ENCODE peak calls at places on chromosome 20, in seven cellular contexts. M, L, F, V, N, R and O are unnamed samples.
A peak's percentile ranks its signal among the peaks of the same experiment; 100 is the strongest.

GRCh38 chr20:46027245-46027853 is 1.7 kb upstream of the SLC12A5 start:
- DNase-seq in V (peak; percentile 47), R (no peak), N (peak; percentile 48), F (no peak), L (no peak), M (peak; percentile 93), O (no peak)

GRCh38 chr20:34951252-34951651 is 4.4 kb downstream of the GSS start:
- DNase-seq in N (no peak), M (no peak), F (no peak), L (no peak), V (no peak), R (no peak), O (no peak)

GRCh38 chr20:7851031-7851490 is 89.2 kb downstream of the HAO1 start:
- DNase-seq in N (no peak), L (no peak), M (no peak), V (peak; percentile 26), R (no peak), F (no peak), O (no peak)

GRCh38 chr20:61350500-61351250 is 98.6 kb downstream of the CDH4 start:
- DNase-seq in L (no peak), M (no peak), F (no peak), R (no peak), N (no peak), V (no peak), O (no peak)

GRCh38 chr20:58714923-58715708 is 22.5 kb downstream of the NPEPL1 start:
- DNase-seq in R (no peak), V (no peak), N (no peak), F (peak; percentile 61), L (peak; percentile 3), M (no peak), O (no peak)

GRCh38 chr20:62967149-62967501 is 14.6 kb downstream of the SLC17A9 start:
- DNase-seq in R (no peak), F (peak; percentile 38), V (no peak), N (no peak), M (no peak), L (no peak), O (no peak)

GRCh38 chr20:24936526-24937407 is 12.3 kb upstream of the CST7 start:
- DNase-seq in L (no peak), M (no peak), N (no peak), R (no peak), V (no peak), F (no peak), O (no peak)

GRCh38 chr20:15555913-15556312 is 1017.3 kb downstream of the KIF16B start:
- DNase-seq in R (no peak), F (no peak), L (no peak), M (no peak), N (no peak), V (no peak), O (no peak)

GRCh38 chr20:19291024-19291817 is 78.8 kb downstream of the SLC24A3 start:
- DNase-seq in V (no peak), R (no peak), M (no peak), F (no peak), N (no peak), L (no peak), O (no peak)

GRCh38 chr20:5786930-5787826 is 37.0 kb downstream of the SHLD1 start:
- DNase-seq in V (peak; percentile 62), M (no peak), F (no peak), N (peak; percentile 35), R (no peak), L (no peak), O (no peak)

GRCh38 chr20:29873946-29874345 is 1383.5 kb upstream of the DEFB115 start:
- DNase-seq in R (no peak), L (peak; percentile 76), V (peak; percentile 51), N (peak; percentile 27), F (peak; percentile 94), M (peak; percentile 82), O (peak; percentile 29)

GRCh38 chr20:10978713-10979112 is 304.9 kb upstream of the JAG1 start:
- DNase-seq in R (no peak), M (no peak), L (no peak), F (no peak), V (no peak), N (no peak), O (no peak)

GRCh38 chr20:44780226-44780625 is 30.1 kb downstream of the RIMS4 start:
- DNase-seq in F (no peak), V (peak; percentile 43), L (no peak), N (no peak), R (peak; percentile 11), M (peak; percentile 90), O (no peak)

GRCh38 chr20:19275630-19276071 is 63.2 kb downstream of the SLC24A3 start:
- DNase-seq in N (peak; percentile 57), R (no peak), V (peak; percentile 56), F (no peak), M (no peak), L (peak; percentile 31), O (no peak)

GRCh38 chr20:44069203-44069931 is 117.6 kb downstream of the JPH2 start:
- DNase-seq in N (no peak), L (peak; percentile 69), R (peak; percentile 58), V (no peak), F (peak; percentile 88), M (no peak), O (peak; percentile 36)

GRCh38 chr20:48706710-48707339 is 121.0 kb downstream of the PREX1 start:
- DNase-seq in L (no peak), R (no peak), V (no peak), N (no peak), F (no peak), M (no peak), O (no peak)

GRCh38 chr20:3283222-3283820 is 44.3 kb upstream of the SLC4A11 start:
- DNase-seq in F (no peak), N (no peak), R (no peak), L (no peak), M (no peak), V (no peak), O (no peak)

GRCh38 chr20:36542516-36543186 is 1.3 kb downstream of the MYL9 start:
- DNase-seq in F (no peak), V (no peak), L (no peak), N (no peak), R (no peak), M (no peak), O (no peak)

GRCh38 chr20:36542019-36542488 is 735 bp downstream of the MYL9 start:
- DNase-seq in L (no peak), F (no peak), V (peak; percentile 67), N (no peak), R (no peak), M (peak; percentile 72), O (no peak)

GRCh38 chr20:36546111-36546736 is 4.9 kb downstream of the MYL9 start:
- DNase-seq in R (no peak), M (no peak), L (no peak), F (no peak), V (no peak), N (no peak), O (no peak)

GRCh38 chr20:36543187-36544133 is 2.1 kb downstream of the MYL9 start:
- DNase-seq in N (no peak), F (no peak), V (peak; percentile 84), M (no peak), L (no peak), R (no peak), O (no peak)

GRCh38 chr20:36544134-36545018 is 3.1 kb downstream of the MYL9 start:
- DNase-seq in F (no peak), N (no peak), L (no peak), M (no peak), R (no peak), V (peak; percentile 79), O (no peak)
- H3K4me3 ChIP-seq in F (no peak overlapping the region), N (no peak overlapping the region), L (no peak overlapping the region), M (no peak overlapping the region), R (no peak overlapping the region), V (peak overlapping the region; percentile 95), O (no peak overlapping the region)

GRCh38 chr20:1950836-1951235 is 43.0 kb downstream of the PDYN start:
- DNase-seq in F (no peak), L (no peak), N (no peak), R (no peak), V (no peak), M (peak; percentile 77), O (no peak)

GRCh38 chr20:1951436-1952115 is 42.3 kb downstream of the PDYN start:
- DNase-seq in M (no peak), R (no peak), N (no peak), F (no peak), V (no peak), L (no peak), O (no peak)

GRCh38 chr20:1952737-1953530 is 40.9 kb downstream of the PDYN start:
- DNase-seq in F (no peak), N (no peak), L (peak; percentile 23), V (no peak), R (no peak), M (no peak), O (no peak)

GRCh38 chr20:1955289-1955688 is 38.6 kb downstream of the PDYN start:
- DNase-seq in L (no peak), R (no peak), M (peak; percentile 25), F (no peak), V (no peak), N (no peak), O (no peak)

GRCh38 chr20:1953616-1954015 is 40.2 kb downstream of the PDYN start:
- DNase-seq in M (no peak), F (no peak), V (no peak), N (no peak), L (peak; percentile 59), R (no peak), O (no peak)
- H3K4me3 ChIP-seq in M (no peak overlapping the region), F (no peak overlapping the region), V (no peak overlapping the region), N (no peak overlapping the region), L (no peak overlapping the region), R (no peak overlapping the region), O (no peak overlapping the region)

DNA sequence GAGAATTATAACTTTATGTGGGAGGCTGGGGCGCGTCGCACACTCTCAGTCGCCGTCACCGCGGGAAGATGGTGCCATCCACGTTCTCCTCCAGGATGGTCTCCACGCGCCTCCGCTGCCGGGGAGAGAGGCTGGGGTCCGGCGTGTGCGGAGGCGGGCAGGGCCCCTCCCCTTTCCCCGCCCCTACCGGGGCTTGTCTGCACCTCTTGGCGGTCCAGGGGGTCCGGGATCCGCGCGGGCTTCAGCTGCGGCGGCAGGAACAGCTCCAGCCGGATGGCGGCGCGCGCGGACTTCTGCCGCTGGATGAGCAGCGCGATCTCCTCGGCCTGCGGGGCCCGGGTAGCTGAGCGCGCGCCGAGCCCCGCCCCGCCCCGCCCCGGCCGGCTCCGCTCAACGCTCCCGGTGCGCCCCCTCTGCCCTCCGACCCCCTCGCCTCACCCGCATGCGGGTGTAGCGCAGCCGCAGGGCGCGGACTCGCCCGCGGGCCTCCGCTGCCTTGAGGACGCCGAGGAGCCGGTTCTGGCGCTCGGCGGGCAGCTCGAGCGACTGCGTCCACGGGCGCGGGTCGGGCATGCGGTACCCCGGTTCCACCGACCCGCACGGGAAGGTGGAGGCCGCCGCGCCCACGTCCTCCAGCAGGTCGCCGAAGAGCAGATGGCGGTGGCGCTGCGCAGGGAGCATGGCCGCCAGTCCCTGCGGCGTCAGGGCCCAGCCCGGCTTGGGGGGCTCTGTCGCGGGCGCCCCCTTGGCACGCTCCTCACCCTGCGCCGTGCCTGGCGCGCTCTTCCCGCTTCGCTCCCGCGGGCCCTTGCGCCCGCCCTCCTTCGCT is 604 bp downstream of the LKAAEAR1 start:
- DNase-seq in L (peak; percentile 79), R (peak; percentile 57), V (peak; percentile 59), M (peak; percentile 94), N (peak; percentile 63), F (peak; percentile 97), O (peak; percentile 28)
- H3K4me3 ChIP-seq in L (peak overlapping the region; percentile 64), R (peak overlapping the region; percentile 45), V (peak overlapping the region; percentile 34), M (peak overlapping the region; percentile 61), N (peak overlapping the region; percentile 48), F (peak overlapping the region; percentile 43), O (peak overlapping the region; percentile 55)

DNA sequence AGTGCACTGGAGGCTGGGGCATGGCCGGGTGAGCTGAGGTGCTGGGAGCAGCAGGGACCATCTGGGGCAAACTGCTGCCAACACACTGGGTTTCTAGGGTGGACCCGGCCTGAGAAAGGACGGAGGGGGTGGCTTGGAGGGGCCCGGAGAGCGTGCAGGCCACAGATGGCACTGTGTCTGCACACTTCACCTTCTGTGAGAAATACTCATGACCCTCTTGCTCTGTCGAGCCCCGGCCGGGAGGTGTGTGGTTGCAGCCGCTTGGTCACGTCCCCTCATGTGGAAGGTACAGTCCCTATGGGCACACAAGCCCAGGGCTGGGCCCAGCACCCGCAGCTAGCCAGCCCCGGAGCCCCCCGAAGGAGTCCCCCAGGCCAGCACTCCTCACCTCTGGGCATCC is 59.7 kb downstream of the RBM38 start:
- DNase-seq in R (no peak), L (peak; percentile 41), F (peak; percentile 83), N (no peak), V (no peak), M (no peak), O (no peak)
- H3K4me3 ChIP-seq in R (no peak overlapping the region), L (no peak overlapping the region), F (no peak overlapping the region), N (no peak overlapping the region), V (no peak overlapping the region), M (no peak overlapping the region), O (no peak overlapping the region)